ENCODE peak calls at places on chromosomes 3 and 15, in five cellular contexts. C is ovary, O is adrenal gland, N is cardiac muscle cell, W is neural progenitor cell. Y is an unnamed sample.

GRCh38 chr15:95175914-95176658 is 944.7 kb downstream of the MCTP2 start:
- DNase-seq in C (no peak), O (no peak), N (peak; percentile 89), W (no peak), Y (no peak)

GRCh38 chr3:55330355-55330754 is 156.8 kb downstream of the WNT5A start:
- DNase-seq in C (no peak), O (peak; percentile 22), N (peak; percentile 84), W (no peak), Y (no peak)

GRCh38 chr15:99974246-99974645 is 241.0 kb upstream of the LYSMD4 start:
- DNase-seq in C (no peak), O (no peak), N (no peak), W (no peak), Y (peak; percentile 36)

GRCh38 chr15:67322481-67322880 is 67.9 kb downstream of the IQCH start:
- DNase-seq in C (no peak), O (no peak), N (peak; percentile 86), W (no peak), Y (no peak)

GRCh38 chr15:64010719-64011118 is 35.6 kb downstream of the DAPK2 start:
- DNase-seq in C (no peak), O (peak; percentile 48), N (peak; percentile 79), W (no peak), Y (no peak)

GRCh38 chr3:113898892-113899291 is 48.9 kb upstream of the ZDHHC23 start:
- DNase-seq in C (no peak), O (no peak), N (peak; percentile 73), W (no peak), Y (no peak)

GRCh38 chr3:32781211-32781968 is 36.4 kb upstream of the TRIM71 start:
- DNase-seq in C (peak; percentile 44), O (peak; percentile 53), N (peak; percentile 81), W (peak; percentile 95), Y (peak; percentile 68)

GRCh38 chr3:27349832-27350231 is 19.4 kb downstream of the NEK10 start:
- DNase-seq in C (no peak), O (no peak), N (no peak), W (no peak), Y (no peak)

GRCh38 chr15:97482521-97482920 is 478.0 kb upstream of the ARRDC4 start:
- DNase-seq in C (no peak), O (no peak), N (no peak), W (peak; percentile 40), Y (no peak)

GRCh38 chr15:25990245-25990644 is 127.1 kb upstream of the ATP10A start:
- DNase-seq in C (no peak), O (no peak), N (no peak), W (no peak), Y (no peak)

GRCh38 chr3:129616713-129617112 is 10.2 kb upstream of the PLXND1 start:
- DNase-seq in C (no peak), O (peak; percentile 60), N (peak; percentile 62), W (no peak), Y (no peak)

GRCh38 chr3:186160691-186161243 is 51.9 kb upstream of the ETV5 start:
- DNase-seq in C (no peak), O (peak; percentile 33), N (peak; percentile 20), W (no peak), Y (no peak)

GRCh38 chr3:136251511-136251910 is 1.4 kb downstream of the PCCB start:
- DNase-seq in C (no peak), O (no peak), N (no peak), W (no peak), Y (no peak)

GRCh38 chr15:66008920-66009572 is 139.8 kb downstream of the RAB11A start:
- DNase-seq in C (no peak), O (peak; percentile 74), N (peak; percentile 10), W (no peak), Y (no peak)

GRCh38 chr3:38438421-38438820 is 15.3 kb upstream of the ACVR2B start:
- DNase-seq in C (no peak), O (peak; percentile 61), N (peak; percentile 45), W (no peak), Y (no peak)

GRCh38 chr15:29942144-29942543 is 119.9 kb upstream of the TJP1 start:
- DNase-seq in C (no peak), O (no peak), N (no peak), W (peak; percentile 24), Y (no peak)

GRCh38 chr15:60859996-60860494 is 369.1 kb downstream of the RORA start:
- DNase-seq in C (no peak), O (no peak), N (no peak), W (no peak), Y (no peak)

GRCh38 chr3:194741916-194742315 is 56.2 kb downstream of the FAM43A start:
- DNase-seq in C (no peak), O (no peak), N (no peak), W (no peak), Y (no peak)

GRCh38 chr3:194739498-194740284 is 54.0 kb downstream of the FAM43A start:
- DNase-seq in C (no peak), O (no peak), N (no peak), W (no peak), Y (no peak)

GRCh38 chr3:194736896-194737600 is 51.4 kb downstream of the FAM43A start:
- DNase-seq in C (no peak), O (no peak), N (no peak), W (no peak), Y (no peak)

GRCh38 chr3:194738254-194739093 is 52.8 kb downstream of the FAM43A start:
- DNase-seq in C (no peak), O (peak; percentile 54), N (peak; percentile 67), W (no peak), Y (peak; percentile 89)

GRCh38 chr3:194740859-194741486 is 55.3 kb downstream of the FAM43A start:
- DNase-seq in C (no peak), O (no peak), N (peak; percentile 88), W (no peak), Y (no peak)
- H3K27ac ChIP-seq in C (no peak overlapping the region), O (no peak overlapping the region), N (no peak overlapping the region), W (no peak overlapping the region), Y (no peak overlapping the region)

DNA sequence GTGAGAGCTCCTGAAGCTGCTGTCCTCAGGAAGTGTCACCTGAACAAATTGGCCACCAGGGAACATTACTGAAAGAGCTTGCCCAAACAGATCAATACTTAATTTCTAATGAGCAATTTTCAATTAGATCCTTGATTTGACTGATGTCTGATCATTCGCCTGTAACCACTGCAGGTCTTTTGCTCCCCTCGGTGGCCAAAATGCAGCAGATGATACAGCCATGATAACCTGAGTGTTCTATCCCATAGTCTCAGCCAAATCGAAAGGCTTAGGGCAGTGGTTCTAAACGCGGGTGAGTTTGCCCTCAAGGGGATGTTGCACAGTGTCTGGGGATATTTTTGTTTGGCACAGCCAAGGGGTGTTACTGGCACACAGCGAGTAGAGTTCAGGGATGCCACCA is 57.7 kb upstream of the MEX3B start:
- DNase-seq in C (no peak), O (no peak), N (no peak), W (no peak), Y (no peak)
- TF ChIP-seq CTCF in C (no peak), O (no peak), N (no peak), W (peak; percentile 19), Y (peak; percentile 25)

GRCh38 chr3:48143977-48144376 is 44.2 kb downstream of the CDC25A start:
- DNase-seq in C (no peak), O (no peak), N (no peak), W (no peak), Y (no peak)

GRCh38 chr3:48142316-48142870 is 45.8 kb downstream of the CDC25A start:
- DNase-seq in C (no peak), O (no peak), N (no peak), W (no peak), Y (no peak)

GRCh38 chr3:48143567-48143966 is 44.6 kb downstream of the CDC25A start:
- DNase-seq in C (no peak), O (no peak), N (no peak), W (no peak), Y (no peak)

GRCh38 chr3:48140284-48140683 is 47.9 kb downstream of the CDC25A start:
- DNase-seq in C (no peak), O (peak; percentile 25), N (peak; percentile 16), W (no peak), Y (no peak)

DNA sequence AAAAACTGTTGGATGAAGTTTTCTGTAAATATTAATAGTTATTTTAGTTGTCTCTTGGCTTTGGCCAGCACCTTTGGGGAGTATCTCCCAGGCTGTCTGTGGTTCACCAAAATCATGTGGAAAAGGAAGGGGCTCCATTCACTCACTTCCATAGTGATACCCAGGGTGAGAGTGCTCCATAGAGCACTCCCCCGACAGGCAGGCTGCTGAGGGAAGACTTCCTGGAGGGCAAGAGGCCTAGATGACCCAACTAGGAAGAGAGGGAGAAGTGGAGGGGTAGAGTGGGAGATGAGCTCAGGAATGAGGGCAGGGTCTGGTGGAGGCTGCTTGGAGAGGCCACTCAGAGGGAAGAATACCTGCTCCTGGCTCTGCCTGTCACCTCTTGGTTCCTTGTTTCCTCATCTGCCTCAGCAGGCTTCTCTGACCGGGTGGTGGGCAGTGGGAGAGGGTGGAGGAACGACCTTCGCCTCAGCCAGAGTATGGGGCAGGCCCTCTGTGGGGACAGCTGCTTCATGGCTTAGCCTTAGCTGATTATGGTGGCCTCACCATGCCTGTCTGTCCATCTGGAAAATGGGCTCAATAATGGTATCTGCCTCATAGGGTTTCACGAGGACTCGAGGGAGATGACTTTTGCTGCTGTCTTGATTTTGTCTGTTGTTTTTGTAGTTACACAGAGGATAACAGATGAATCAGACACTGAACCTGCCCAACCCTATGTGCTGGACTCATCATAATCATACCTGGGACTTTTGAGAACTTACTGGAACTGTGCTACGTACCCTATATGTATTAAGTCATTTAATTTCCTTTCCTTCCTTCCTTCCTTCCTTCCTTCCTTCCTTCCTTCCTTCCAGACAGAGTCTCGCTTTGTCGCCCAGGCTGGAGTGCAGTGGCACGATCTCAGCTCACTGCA is 46.7 kb downstream of the CDC25A start:
- DNase-seq in C (no peak), O (no peak), N (no peak), W (no peak), Y (no peak)
- H3K27ac ChIP-seq in C (no peak overlapping the region), O (no peak overlapping the region), N (no peak overlapping the region), W (no peak overlapping the region), Y (no peak overlapping the region)

DNA sequence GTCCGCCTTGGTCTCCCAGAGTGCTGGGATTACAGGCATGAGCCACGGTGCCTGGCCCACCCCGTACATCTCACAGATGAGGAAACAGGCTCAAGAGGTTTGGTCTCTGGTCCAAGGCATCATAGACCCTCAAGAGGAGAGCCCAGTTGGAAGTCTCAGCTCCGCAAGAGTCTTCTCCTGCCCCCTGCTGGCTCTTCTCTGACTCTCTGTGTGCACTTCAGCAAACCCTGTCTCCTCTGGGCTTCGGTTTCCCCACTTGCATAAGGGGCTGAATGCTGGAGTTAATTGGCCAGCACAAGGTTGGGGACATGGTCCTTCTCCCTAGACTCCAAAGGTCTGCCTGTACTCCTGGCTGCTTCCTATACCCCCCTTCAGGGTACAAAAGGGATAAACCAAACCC is 3.9 kb downstream of the MST1R start:
- DNase-seq in C (no peak), O (no peak), N (peak; percentile 31), W (peak; percentile 70), Y (no peak)
- TF ChIP-seq CTCF in C (no peak), O (no peak), N (peak; percentile 33), W (peak; percentile 54), Y (no peak)

GRCh38 chr3:156704370-156705036 is 30.1 kb downstream of the TIPARP start:
- DNase-seq in C (no peak), O (no peak), N (no peak), W (no peak), Y (no peak)
- H3K27ac ChIP-seq in C (no peak overlapping the region), O (no peak overlapping the region), N (peak overlapping the region; percentile 32), W (no peak overlapping the region), Y (no peak overlapping the region)

GRCh38 chr3:43758826-43759225 is 68.1 kb downstream of the ABHD5 start:
- DNase-seq in C (no peak), O (no peak), N (no peak), W (no peak), Y (no peak)
- TF ChIP-seq CTCF in C (no peak), O (no peak), N (no peak), W (no peak), Y (no peak)

Y was measured in dorsolateral prefrontal cortex.